ENCODE peak calls at places on chromosomes 1 and 21, in five cellular contexts. Z is prostate gland, J is HL-60, S is Panc1, R is suprapubic skin. I is an unnamed sample.

GRCh38 chr1:49060766-49061165 is 284.1 kb upstream of the BEND5 start:
- DNase-seq in Z (no peak), J (no peak), S (no peak), R (no peak), I (no peak)

GRCh38 chr21:16420086-16420724 is 690.4 kb downstream of the USP25 start:
- DNase-seq in Z (peak; percentile 67), J (no peak), S (no peak), R (no peak), I (peak; percentile 39)

GRCh38 chr1:215475719-215476525 is 91.2 kb upstream of the KCTD3 start:
- DNase-seq in Z (no peak), J (no peak), S (no peak), R (no peak), I (no peak)

GRCh38 chr1:226519135-226519534 is 29.4 kb upstream of the STUM start:
- DNase-seq in Z (no peak), J (no peak), S (no peak), R (no peak), I (no peak)

GRCh38 chr1:27658951-27659496 is 13.0 kb downstream of the IFI6 start:
- DNase-seq in Z (no peak), J (no peak), S (no peak), R (no peak), I (no peak)

GRCh38 chr1:187691439-187691838 is 862.7 kb downstream of the PLA2G4A start:
- DNase-seq in Z (no peak), J (peak; percentile 16), S (peak; percentile 38), R (no peak), I (no peak)

GRCh38 chr1:55531644-55532043 is 316.5 kb upstream of the USP24 start:
- DNase-seq in Z (no peak), J (no peak), S (no peak), R (no peak), I (no peak)

GRCh38 chr1:21907737-21908136 is 29.4 kb downstream of the HSPG2 start:
- DNase-seq in Z (no peak), J (no peak), S (no peak), R (no peak), I (no peak)

GRCh38 chr1:112513112-112513870 is 4.5 kb downstream of the WNT2B start:
- DNase-seq in Z (no peak), J (no peak), S (no peak), R (no peak), I (peak; percentile 29)

GRCh38 chr1:44406761-44407429 is 1.8 kb downstream of the RNF220 start:
- DNase-seq in Z (no peak), J (no peak), S (no peak), R (no peak), I (peak; percentile 85)

GRCh38 chr1:151326619-151327222 is 495 bp downstream of the PI4KB start:
- DNase-seq in Z (peak; percentile 15), J (peak; percentile 52), S (no peak), R (peak; percentile 83), I (no peak)

GRCh38 chr1:212581034-212581433 is 27.5 kb upstream of the ATF3 start:
- DNase-seq in Z (no peak), J (no peak), S (no peak), R (no peak), I (no peak)

GRCh38 chr1:29291756-29292155 is 55.4 kb downstream of the PTPRU start:
- DNase-seq in Z (no peak), J (no peak), S (no peak), R (no peak), I (no peak)

GRCh38 chr1:245365621-245366020 is 210.8 kb downstream of the KIF26B start:
- DNase-seq in Z (no peak), J (no peak), S (no peak), R (no peak), I (no peak)

GRCh38 chr1:241934181-241934815 is 23.3 kb upstream of the BECN2 start:
- DNase-seq in Z (no peak), J (no peak), S (no peak), R (no peak), I (no peak)

GRCh38 chr1:61123321-61123720 is 41.0 kb downstream of the NFIA start:
- DNase-seq in Z (no peak), J (no peak), S (no peak), R (no peak), I (no peak)

GRCh38 chr1:41742219-41742618 is 176.5 kb downstream of the HIVEP3 start:
- DNase-seq in Z (no peak), J (no peak), S (no peak), R (no peak), I (no peak)

GRCh38 chr1:18886003-18886335 is 16.4 kb downstream of the ALDH4A1 start:
- DNase-seq in Z (no peak), J (no peak), S (no peak), R (no peak), I (no peak)

GRCh38 chr21:41918561-41919358 is 35.1 kb downstream of the C2CD2 start:
- DNase-seq in Z (no peak), J (no peak), S (no peak), R (peak; percentile 29), I (peak; percentile 18)

GRCh38 chr1:182601416-182601786 is 2.8 kb downstream of the RGS16 start:
- DNase-seq in Z (peak; percentile 63), J (no peak), S (peak; percentile 22), R (no peak), I (peak; percentile 74)

GRCh38 chr1:53139911-53140310 is 2.5 kb downstream of the SLC1A7 start:
- DNase-seq in Z (no peak), J (no peak), S (no peak), R (no peak), I (no peak)

GRCh38 chr1:240575976-240576666 is 35.8 kb downstream of the GREM2 start:
- DNase-seq in Z (no peak), J (no peak), S (peak; percentile 13), R (no peak), I (no peak)

GRCh38 chr1:6956488-6957159 is 171.4 kb downstream of the CAMTA1 start:
- DNase-seq in Z (no peak), J (no peak), S (no peak), R (no peak), I (no peak)

GRCh38 chr1:94350350-94350924 is 67.8 kb upstream of the ABCD3 start:
- DNase-seq in Z (no peak), J (no peak), S (no peak), R (no peak), I (no peak)

GRCh38 chr1:59333626-59334277 is 36.9 kb downstream of the FGGY start:
- DNase-seq in Z (no peak), J (peak; percentile 73), S (no peak), R (no peak), I (no peak)

GRCh38 chr1:23224721-23225648 is 7.7 kb upstream of the HTR1D start:
- DNase-seq in Z (peak; percentile 41), J (no peak), S (no peak), R (no peak), I (no peak)

GRCh38 chr1:41900611-41901444 is 17.9 kb downstream of the HIVEP3 start:
- DNase-seq in Z (no peak), J (no peak), S (no peak), R (no peak), I (no peak)

GRCh38 chr1:3268281-3268680 is 186.2 kb upstream of the ARHGEF16 start:
- DNase-seq in Z (no peak), J (no peak), S (no peak), R (no peak), I (no peak)

DNA sequence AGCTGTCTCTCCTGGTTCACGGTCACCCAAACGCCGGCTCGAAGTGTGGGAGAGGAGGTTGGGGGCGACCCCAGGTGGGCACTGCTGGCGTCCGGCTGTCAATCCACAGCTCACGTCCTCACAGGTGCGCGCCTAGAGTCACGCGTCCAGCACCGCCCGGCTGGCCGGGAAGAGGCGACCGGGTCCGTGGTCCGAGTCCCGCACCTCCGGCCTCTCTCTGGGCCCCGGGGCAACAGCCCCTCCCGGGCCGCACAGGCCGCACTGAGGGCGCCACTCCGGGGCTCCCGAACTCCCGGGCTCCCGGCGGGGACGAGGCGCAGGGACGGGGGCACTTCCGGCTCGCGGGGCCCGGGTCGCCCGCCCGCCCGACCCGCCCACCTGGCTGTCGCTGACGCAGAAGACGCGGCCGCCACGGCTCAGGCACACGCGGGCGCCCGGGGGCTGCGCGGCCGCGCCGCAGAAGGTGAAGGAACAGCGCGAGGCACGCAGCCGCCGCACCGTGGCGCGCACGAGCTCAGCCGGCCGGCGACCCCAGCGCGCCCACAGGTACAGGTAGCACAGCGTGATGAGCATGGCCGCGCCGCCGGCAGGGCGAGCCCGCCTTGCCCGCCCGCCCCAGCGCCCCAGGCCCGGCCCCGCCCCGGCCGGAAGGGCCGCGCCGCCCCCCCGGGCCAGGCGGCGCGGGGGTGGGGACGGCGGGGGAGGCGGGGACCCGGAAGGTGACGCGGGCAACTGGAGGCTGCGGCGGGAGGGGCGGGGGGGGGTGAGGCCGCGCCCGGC is at the start of gene HLCS:
- DNase-seq in Z (peak; percentile 60), J (peak; percentile 62), S (no peak), R (peak; percentile 78), I (peak; percentile 69)
- TF ChIP-seq POLR2AphosphoS5 in Z (no peak), J (no peak), S (peak; percentile 50), R (no peak), I (no peak)

GRCh38 chr21:29436650-29437049 is 137.9 kb downstream of the BACH1 start:
- DNase-seq in Z (no peak), J (no peak), S (no peak), R (no peak), I (no peak)

GRCh38 chr21:29436143-29436542 is 137.4 kb downstream of the BACH1 start:
- DNase-seq in Z (peak; percentile 9), J (no peak), S (no peak), R (peak; percentile 54), I (no peak)

GRCh38 chr21:29443398-29444010 is 144.8 kb downstream of the BACH1 start:
- DNase-seq in Z (no peak), J (no peak), S (no peak), R (no peak), I (no peak)

GRCh38 chr21:29441651-29442050 is 142.9 kb downstream of the BACH1 start:
- DNase-seq in Z (no peak), J (no peak), S (no peak), R (no peak), I (no peak)
- TF ChIP-seq CTCF in Z (no peak), J (no peak), S (no peak), R (no peak), I (no peak)

GRCh38 chr1:202605515-202605914 is 104.7 kb downstream of the SYT2 start:
- DNase-seq in Z (no peak), J (no peak), S (no peak), R (no peak), I (no peak)
- TF ChIP-seq POLR2AphosphoS5 in Z (no peak), J (no peak), S (no peak), R (no peak), I (no peak)

GRCh38 chr1:196361112-196361714 is 247.0 kb downstream of the KCNT2 start:
- DNase-seq in Z (no peak), J (no peak), S (no peak), R (no peak), I (no peak)

GRCh38 chr1:196357913-196358312 is 250.3 kb downstream of the KCNT2 start:
- DNase-seq in Z (no peak), J (no peak), S (no peak), R (no peak), I (no peak)

DNA sequence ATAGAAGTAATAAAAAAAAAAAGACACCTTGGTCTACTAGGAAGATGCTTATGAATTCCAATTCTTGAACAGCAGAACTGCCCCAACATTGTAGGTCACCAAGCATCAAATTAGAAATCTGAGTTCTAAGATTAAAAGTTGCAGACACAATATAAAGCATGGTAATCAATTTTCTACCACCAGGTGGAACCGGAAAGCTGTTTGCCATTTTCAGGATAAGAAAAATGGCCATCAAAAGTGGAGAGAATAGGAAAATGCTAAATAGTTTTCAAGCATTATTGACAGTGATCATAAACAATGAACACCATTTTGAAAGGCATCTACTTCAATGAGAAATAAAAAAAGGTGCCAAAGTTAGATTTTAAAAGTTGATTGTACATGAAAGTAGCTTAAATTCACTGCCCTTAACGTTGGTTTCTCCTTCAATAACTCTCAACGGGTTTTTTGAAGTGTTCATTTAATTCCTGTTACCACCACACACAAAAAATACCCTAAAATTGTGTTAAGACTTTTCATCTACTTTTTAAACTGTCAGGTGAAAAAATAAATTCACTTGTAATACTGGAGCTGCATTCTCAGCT is 252.9 kb downstream of the KCNT2 start:
- DNase-seq in Z (no peak), J (no peak), S (no peak), R (no peak), I (no peak)
- TF ChIP-seq CTCF in Z (no peak), J (no peak), S (peak; percentile 22), R (peak; percentile 29), I (no peak)

I was measured in upper lobe of left lung.